ENCODE peak calls at places on chromosomes 11 and 22, in five cellular contexts. One of them, this sample, is unnamed.

GRCh38 chr11:111954154-111954553 is 17.0 kb downstream of the DIXDC1 start:
- DNase-seq in uterus: no peak
- DNase-seq in fibroblast of lung: no peak
- DNase-seq in A549: no peak
- DNase-seq in colonic mucosa: no peak
- DNase-seq in this sample: no peak

GRCh38 chr22:30097861-30098260 is 17.6 kb downstream of the HORMAD2 start:
- DNase-seq in uterus: no peak
- DNase-seq in fibroblast of lung: no peak
- DNase-seq in A549: no peak
- DNase-seq in colonic mucosa: no peak
- DNase-seq in this sample: no peak

GRCh38 chr11:116312560-116313340 is 460.0 kb downstream of the BUD13 start:
- DNase-seq in uterus: peak
- DNase-seq in fibroblast of lung: peak
- DNase-seq in A549: no peak
- DNase-seq in colonic mucosa: peak
- DNase-seq in this sample: peak

GRCh38 chr11:78033040-78033439 is 10.0 kb upstream of the KCTD14 start:
- DNase-seq in uterus: no peak
- DNase-seq in fibroblast of lung: no peak
- DNase-seq in A549: no peak
- DNase-seq in colonic mucosa: no peak
- DNase-seq in this sample: no peak

GRCh38 chr11:75182652-75183051 is 31.7 kb downstream of the SLCO2B1 start:
- DNase-seq in uterus: no peak
- DNase-seq in fibroblast of lung: no peak
- DNase-seq in A549: no peak
- DNase-seq in colonic mucosa: no peak
- DNase-seq in this sample: no peak

GRCh38 chr22:19412934-19413333 is 18.6 kb downstream of the HIRA start:
- DNase-seq in uterus: no peak
- DNase-seq in fibroblast of lung: no peak
- DNase-seq in A549: no peak
- DNase-seq in colonic mucosa: no peak
- DNase-seq in this sample: no peak

GRCh38 chr22:46001046-46001425 is 24.1 kb upstream of the WNT7B start:
- DNase-seq in uterus: no peak
- DNase-seq in fibroblast of lung: no peak
- DNase-seq in A549: no peak
- DNase-seq in colonic mucosa: no peak
- DNase-seq in this sample: no peak

GRCh38 chr11:104623518-104623917 is 274.7 kb downstream of the CASP12 start:
- DNase-seq in uterus: no peak
- DNase-seq in fibroblast of lung: peak
- DNase-seq in A549: no peak
- DNase-seq in colonic mucosa: no peak
- DNase-seq in this sample: no peak

GRCh38 chr22:50532353-50532700 is 2.5 kb upstream of the TYMP start:
- DNase-seq in uterus: no peak
- DNase-seq in fibroblast of lung: no peak
- DNase-seq in A549: no peak
- DNase-seq in colonic mucosa: no peak
- DNase-seq in this sample: no peak

GRCh38 chr22:41526802-41527799 is 17.2 kb downstream of the POLR3H start:
- DNase-seq in uterus: peak
- DNase-seq in fibroblast of lung: peak
- DNase-seq in A549: peak
- DNase-seq in colonic mucosa: peak
- DNase-seq in this sample: no peak

GRCh38 chr22:31361743-31362142 is 15.6 kb upstream of the PATZ1 start:
- DNase-seq in uterus: no peak
- DNase-seq in fibroblast of lung: no peak
- DNase-seq in A549: no peak
- DNase-seq in colonic mucosa: no peak
- DNase-seq in this sample: no peak

GRCh38 chr11:122619757-122620156 is 35.8 kb upstream of the UBASH3B start:
- DNase-seq in uterus: no peak
- DNase-seq in fibroblast of lung: no peak
- DNase-seq in A549: no peak
- DNase-seq in colonic mucosa: no peak
- DNase-seq in this sample: no peak

DNA sequence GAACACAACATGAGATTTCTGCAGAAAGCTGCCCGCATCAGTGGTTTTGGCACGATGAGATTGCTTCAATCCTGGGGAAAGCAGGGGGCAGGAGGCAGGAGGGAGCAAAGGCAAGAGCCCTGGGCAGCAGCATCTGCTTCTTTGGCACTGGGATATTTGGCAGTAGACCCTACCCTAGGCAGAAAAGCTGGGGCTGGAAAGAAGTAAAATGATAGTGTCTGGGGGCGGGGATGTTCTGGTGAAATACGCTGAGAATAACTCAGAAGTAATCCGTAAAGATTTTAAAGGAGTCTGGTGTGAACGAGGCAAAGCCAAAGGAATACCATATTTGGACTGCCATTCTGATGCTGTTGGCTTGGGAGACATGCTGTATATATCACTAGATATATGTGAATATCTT is 62.0 kb downstream of the FAM76B start:
- DNase-seq in uterus: no peak
- DNase-seq in fibroblast of lung: no peak
- DNase-seq in A549: no peak
- DNase-seq in colonic mucosa: no peak
- DNase-seq in this sample: no peak
- H3K4me3 ChIP-seq in uterus: no peak
- H3K4me3 ChIP-seq in fibroblast of lung: no peak
- H3K4me3 ChIP-seq in A549: no peak
- H3K4me3 ChIP-seq in colonic mucosa: no peak
- H3K4me3 ChIP-seq in this sample: no peak

GRCh38 chr22:32745996-32746322 is 55.5 kb upstream of the TIMP3 start:
- DNase-seq in uterus: no peak
- DNase-seq in fibroblast of lung: no peak
- DNase-seq in A549: no peak
- DNase-seq in colonic mucosa: no peak
- DNase-seq in this sample: no peak
- H3K27ac ChIP-seq in uterus: peak
- H3K27ac ChIP-seq in fibroblast of lung: no peak
- H3K27ac ChIP-seq in A549: no peak
- H3K27ac ChIP-seq in colonic mucosa: no peak
- H3K27ac ChIP-seq in this sample: no peak

GRCh38 chr11:118659956-118660645 is 19.3 kb downstream of the TREH start:
- DNase-seq in uterus: no peak
- DNase-seq in fibroblast of lung: no peak
- DNase-seq in A549: no peak
- DNase-seq in colonic mucosa: no peak
- DNase-seq in this sample: no peak
- H3K4me3 ChIP-seq in uterus: no peak
- H3K4me3 ChIP-seq in fibroblast of lung: no peak
- H3K4me3 ChIP-seq in A549: no peak
- H3K4me3 ChIP-seq in colonic mucosa: no peak
- H3K4me3 ChIP-seq in this sample: no peak

GRCh38 chr22:22937894-22938480 is 50.4 kb downstream of the IGLL5 start:
- DNase-seq in uterus: no peak
- DNase-seq in fibroblast of lung: no peak
- DNase-seq in A549: no peak
- DNase-seq in colonic mucosa: no peak
- DNase-seq in this sample: no peak

GRCh38 chr22:22936915-22937656 is 49.5 kb downstream of the IGLL5 start:
- DNase-seq in uterus: no peak
- DNase-seq in fibroblast of lung: no peak
- DNase-seq in A549: no peak
- DNase-seq in colonic mucosa: no peak
- DNase-seq in this sample: no peak

GRCh38 chr22:22939537-22940368 is 52.1 kb downstream of the IGLL5 start:
- DNase-seq in uterus: no peak
- DNase-seq in fibroblast of lung: no peak
- DNase-seq in A549: no peak
- DNase-seq in colonic mucosa: no peak
- DNase-seq in this sample: no peak

GRCh38 chr22:22940961-22941605 is 53.5 kb downstream of the IGLL5 start:
- DNase-seq in uterus: peak
- DNase-seq in fibroblast of lung: no peak
- DNase-seq in A549: no peak
- DNase-seq in colonic mucosa: no peak
- DNase-seq in this sample: peak

DNA sequence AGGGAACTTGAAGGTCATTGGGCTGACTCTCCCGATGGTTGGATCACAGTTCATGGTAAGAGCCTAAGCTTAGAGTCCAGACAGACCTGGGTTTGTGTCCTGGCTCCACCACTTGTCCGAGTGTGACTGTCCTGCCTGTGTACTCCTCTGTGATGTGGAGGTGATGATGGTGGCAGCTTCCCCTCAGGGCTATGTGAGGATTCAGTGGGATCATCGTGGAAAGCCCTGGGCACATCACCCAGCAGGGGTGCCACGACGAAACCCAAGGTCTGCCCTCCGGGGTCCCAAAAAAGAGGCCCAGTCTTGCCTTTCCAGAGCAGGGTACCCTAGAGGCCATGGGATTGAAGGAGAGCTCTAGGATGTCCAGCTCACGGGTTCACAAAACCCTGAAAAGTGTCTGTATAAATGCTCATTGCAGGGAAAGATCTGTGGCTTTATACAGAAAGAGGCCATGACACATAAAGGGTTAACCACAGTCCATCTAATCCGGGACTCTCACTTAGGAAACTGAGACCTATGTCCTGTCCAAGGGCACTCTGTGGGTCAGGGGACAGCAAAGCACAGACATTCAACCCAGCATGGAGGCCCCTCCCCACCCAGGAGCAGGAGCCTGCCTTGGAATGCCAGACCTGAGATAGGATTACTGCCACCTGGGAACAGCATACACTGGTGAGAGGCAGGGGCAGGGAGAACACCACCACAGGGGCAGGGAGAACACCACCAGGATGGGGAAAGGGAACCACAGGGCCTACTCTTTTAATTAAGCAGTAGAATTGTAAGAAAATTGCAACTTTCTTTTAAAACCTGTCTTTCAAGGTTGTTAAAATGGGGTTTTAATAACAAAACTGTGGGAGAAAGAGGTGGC is 51.3 kb downstream of the IGLL5 start:
- DNase-seq in uterus: no peak
- DNase-seq in fibroblast of lung: no peak
- DNase-seq in A549: no peak
- DNase-seq in colonic mucosa: no peak
- DNase-seq in this sample: peak
- H3K27ac ChIP-seq in uterus: no peak
- H3K27ac ChIP-seq in fibroblast of lung: no peak
- H3K27ac ChIP-seq in A549: no peak
- H3K27ac ChIP-seq in colonic mucosa: no peak
- H3K27ac ChIP-seq in this sample: no peak

GRCh38 chr11:36011574-36011973 is 67.7 kb downstream of the LDLRAD3 start:
- DNase-seq in uterus: no peak
- DNase-seq in fibroblast of lung: no peak
- DNase-seq in A549: no peak
- DNase-seq in colonic mucosa: no peak
- DNase-seq in this sample: no peak

GRCh38 chr11:36008576-36008975 is 64.7 kb downstream of the LDLRAD3 start:
- DNase-seq in uterus: no peak
- DNase-seq in fibroblast of lung: peak
- DNase-seq in A549: no peak
- DNase-seq in colonic mucosa: no peak
- DNase-seq in this sample: no peak

GRCh38 chr11:36010010-36010740 is 66.3 kb downstream of the LDLRAD3 start:
- DNase-seq in uterus: no peak
- DNase-seq in fibroblast of lung: peak
- DNase-seq in A549: no peak
- DNase-seq in colonic mucosa: no peak
- DNase-seq in this sample: no peak

GRCh38 chr11:36007127-36007824 is 63.4 kb downstream of the LDLRAD3 start:
- DNase-seq in uterus: no peak
- DNase-seq in fibroblast of lung: no peak
- DNase-seq in A549: no peak
- DNase-seq in colonic mucosa: no peak
- DNase-seq in this sample: no peak

DNA sequence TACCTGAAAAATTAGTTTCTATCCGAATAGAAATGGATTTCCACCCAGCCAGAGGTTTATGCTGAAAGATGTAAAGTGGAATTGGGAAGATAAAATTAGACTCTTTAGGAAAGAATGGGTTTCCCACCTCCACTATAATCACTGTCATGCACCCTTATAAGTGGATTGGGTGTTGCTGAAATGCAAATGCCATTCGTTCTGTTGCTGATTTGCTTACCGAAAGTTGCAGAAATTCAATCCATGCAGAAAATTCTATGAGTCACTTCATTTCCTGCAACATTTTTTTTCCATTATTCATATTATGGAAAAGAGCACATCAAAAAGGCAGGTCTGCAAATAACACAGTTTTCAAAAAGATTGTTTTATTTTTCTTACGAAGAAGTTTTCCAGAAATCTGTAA is 65.6 kb downstream of the LDLRAD3 start:
- DNase-seq in uterus: no peak
- DNase-seq in fibroblast of lung: peak
- DNase-seq in A549: peak
- DNase-seq in colonic mucosa: no peak
- DNase-seq in this sample: no peak
- H3K4me3 ChIP-seq in uterus: no peak
- H3K4me3 ChIP-seq in fibroblast of lung: no peak
- H3K4me3 ChIP-seq in A549: no peak
- H3K4me3 ChIP-seq in colonic mucosa: no peak
- H3K4me3 ChIP-seq in this sample: no peak

DNA sequence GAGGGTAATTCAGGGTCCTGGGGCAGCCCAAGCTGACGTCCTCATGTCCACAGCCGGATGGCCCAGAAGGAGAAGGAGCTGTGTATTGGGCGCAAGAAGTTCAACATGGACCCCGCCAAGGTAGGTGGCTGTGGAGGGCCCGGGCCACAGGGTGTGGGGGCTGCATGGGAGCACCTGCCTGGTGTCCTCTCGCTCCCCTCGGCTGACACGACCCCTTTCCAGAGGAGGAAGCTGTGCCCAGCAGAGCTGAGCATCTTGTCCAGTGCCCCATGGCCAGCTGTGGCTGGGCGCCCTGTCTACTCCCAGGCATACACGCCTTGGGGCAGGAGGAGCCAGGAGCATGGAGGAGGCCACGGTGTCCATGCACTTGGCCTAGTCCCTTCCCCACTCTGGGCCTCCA is 13.6 kb downstream of the CYTH4 start:
- DNase-seq in uterus: no peak
- DNase-seq in fibroblast of lung: no peak
- DNase-seq in A549: no peak
- DNase-seq in colonic mucosa: no peak
- DNase-seq in this sample: no peak
- H3K27ac ChIP-seq in uterus: no peak
- H3K27ac ChIP-seq in fibroblast of lung: no peak
- H3K27ac ChIP-seq in A549: no peak
- H3K27ac ChIP-seq in colonic mucosa: no peak
- H3K27ac ChIP-seq in this sample: no peak